ENCODE peak calls at places on chromosome 2, in eight cellular contexts. M is NCI-H146; C is NCI-H748 treated with DMSO at 0.1 percent for 48 hours; W is CD4-positive, alpha-beta memory T cell; R is A172; H is AG20443; U is activated T-helper 9 cell treated with anti-CD3 and anti-CD28 coated beads, Interleukin-2, amount 50 U/mL, for 16 hours; D is CD8-positive, alpha-beta T cell. Y is an unnamed sample.

GRCh38 chr2:200810967-200811335 is 759 bp upstream of the BZW1 start:
- DNase-seq in M (no peak), C (no peak), W (no peak), R (no peak), H (no peak), U (no peak), D (no peak), Y (no peak)

GRCh38 chr2:101151859-101152194 is 645 bp upstream of the TBC1D8 start:
- DNase-seq in M (peak), C (no peak), W (no peak), R (no peak), H (no peak), U (no peak), D (no peak), Y (no peak)

GRCh38 chr2:9630001-9630749 is 622 bp downstream of the YWHAQ start:
- DNase-seq in M (peak), C (peak), W (peak), R (peak), H (peak), U (peak), D (peak), Y (peak)

GRCh38 chr2:76281176-76281841 is 570.6 kb upstream of the GCFC2 start:
- DNase-seq in M (peak), C (no peak), W (no peak), R (no peak), H (no peak), U (no peak), D (no peak), Y (no peak)

GRCh38 chr2:66508358-66509071 is 73.6 kb downstream of the MEIS1 start:
- DNase-seq in M (no peak), C (no peak), W (no peak), R (no peak), H (peak), U (no peak), D (no peak), Y (peak)

GRCh38 chr2:188610050-188610444 is 318.4 kb downstream of the GULP1 start:
- DNase-seq in M (no peak), C (no peak), W (no peak), R (no peak), H (no peak), U (no peak), D (no peak), Y (no peak)

GRCh38 chr2:117199511-117199910 is 615.0 kb upstream of the DDX18 start:
- DNase-seq in M (no peak), C (no peak), W (no peak), R (no peak), H (no peak), U (no peak), D (no peak), Y (no peak)

GRCh38 chr2:105442721-105443120 is 43.9 kb upstream of the FHL2 start:
- DNase-seq in M (no peak), C (no peak), W (no peak), R (no peak), H (no peak), U (no peak), D (no peak), Y (no peak)

GRCh38 chr2:204794624-204795023 is 249.3 kb downstream of the PARD3B start:
- DNase-seq in M (no peak), C (no peak), W (no peak), R (no peak), H (no peak), U (no peak), D (no peak), Y (no peak)